ENCODE peak calls at places on chromosomes 7 and 10, in ten cellular contexts. Q is WTC11, L is lower leg skin, T is psoas muscle, Y is fibroblast of mammary gland, C is endothelial cell, B is AG09309, I is nephron progenitor cell, O is stomach, S is heart right ventricle. X is an unnamed sample.

GRCh38 chr7:141663081-141663510 is 38.9 kb downstream of the DENND11 start:
- DNase-seq in S (no peak), B (no peak), I (no peak), C (no peak), T (no peak), Y (peak), Q (no peak), O (peak), L (no peak), X (no peak)

GRCh38 chr7:67535590-67535989 is 539.0 kb downstream of the TYW1 start:
- DNase-seq in S (no peak), C (no peak), T (no peak), Q (no peak), O (no peak), I (no peak), L (no peak), B (no peak), Y (no peak), X (no peak)

GRCh38 chr10:102773986-102774385 is 30.2 kb downstream of the WBP1L start:
- DNase-seq in Y (peak), T (no peak), B (no peak), I (no peak), C (no peak), O (no peak), Q (no peak), S (no peak), L (no peak), X (no peak)

GRCh38 chr7:127608446-127608845 is 9.5 kb downstream of the PAX4 start:
- DNase-seq in S (no peak), T (no peak), Q (no peak), I (no peak), L (no peak), C (no peak), O (no peak), B (no peak), Y (no peak), X (no peak)

GRCh38 chr10:116183733-116184447 is 89.1 kb downstream of the GFRA1 start:
- DNase-seq in Y (peak), T (no peak), L (no peak), I (peak), C (peak), B (no peak), O (no peak), Q (peak), S (no peak), X (no peak)

GRCh38 chr7:5472432-5473315 is 49.0 kb upstream of the TNRC18 start:
- DNase-seq in T (no peak), B (no peak), O (no peak), Y (no peak), L (no peak), I (no peak), Q (no peak), C (no peak), S (no peak), X (no peak)

GRCh38 chr10:34492081-34492480 is 323.0 kb downstream of the PARD3 start:
- DNase-seq in L (no peak), Q (no peak), I (no peak), S (no peak), B (no peak), O (no peak), Y (no peak), T (no peak), C (no peak), X (no peak)

GRCh38 chr10:36469585-36469984 is 655.8 kb upstream of the ANKRD30A start:
- DNase-seq in L (no peak), C (no peak), Q (no peak), B (no peak), T (no peak), S (no peak), O (no peak), Y (peak), I (no peak), X (no peak)

GRCh38 chr7:27150568-27151340 is 1.6 kb downstream of the HOXA3 start:
- DNase-seq in T (peak), L (peak), O (peak), S (peak), B (no peak), Q (peak), I (peak), C (peak), Y (peak), X (peak)

GRCh38 chr7:43456200-43456599 is 126.7 kb upstream of the STK17A start:
- DNase-seq in S (no peak), O (no peak), T (no peak), C (no peak), Y (no peak), I (no peak), L (no peak), B (no peak), Q (peak), X (no peak)

GRCh38 chr10:102196893-102197292 is 29.2 kb upstream of the ELOVL3 start:
- DNase-seq in S (no peak), C (no peak), Y (peak), Q (no peak), I (no peak), L (no peak), B (no peak), T (no peak), O (no peak), X (no peak)

GRCh38 chr10:45282061-45282460 is 33.3 kb downstream of the OR13A1 start:
- DNase-seq in C (no peak), S (no peak), Q (no peak), L (no peak), B (no peak), I (no peak), T (no peak), O (no peak), Y (no peak), X (no peak)
- TF ChIP-seq CTCF in C (no peak), S (no peak), Q (no peak), L (no peak), B (no peak), I (no peak), T (no peak), O (no peak), Y (no peak), X (no peak)

DNA sequence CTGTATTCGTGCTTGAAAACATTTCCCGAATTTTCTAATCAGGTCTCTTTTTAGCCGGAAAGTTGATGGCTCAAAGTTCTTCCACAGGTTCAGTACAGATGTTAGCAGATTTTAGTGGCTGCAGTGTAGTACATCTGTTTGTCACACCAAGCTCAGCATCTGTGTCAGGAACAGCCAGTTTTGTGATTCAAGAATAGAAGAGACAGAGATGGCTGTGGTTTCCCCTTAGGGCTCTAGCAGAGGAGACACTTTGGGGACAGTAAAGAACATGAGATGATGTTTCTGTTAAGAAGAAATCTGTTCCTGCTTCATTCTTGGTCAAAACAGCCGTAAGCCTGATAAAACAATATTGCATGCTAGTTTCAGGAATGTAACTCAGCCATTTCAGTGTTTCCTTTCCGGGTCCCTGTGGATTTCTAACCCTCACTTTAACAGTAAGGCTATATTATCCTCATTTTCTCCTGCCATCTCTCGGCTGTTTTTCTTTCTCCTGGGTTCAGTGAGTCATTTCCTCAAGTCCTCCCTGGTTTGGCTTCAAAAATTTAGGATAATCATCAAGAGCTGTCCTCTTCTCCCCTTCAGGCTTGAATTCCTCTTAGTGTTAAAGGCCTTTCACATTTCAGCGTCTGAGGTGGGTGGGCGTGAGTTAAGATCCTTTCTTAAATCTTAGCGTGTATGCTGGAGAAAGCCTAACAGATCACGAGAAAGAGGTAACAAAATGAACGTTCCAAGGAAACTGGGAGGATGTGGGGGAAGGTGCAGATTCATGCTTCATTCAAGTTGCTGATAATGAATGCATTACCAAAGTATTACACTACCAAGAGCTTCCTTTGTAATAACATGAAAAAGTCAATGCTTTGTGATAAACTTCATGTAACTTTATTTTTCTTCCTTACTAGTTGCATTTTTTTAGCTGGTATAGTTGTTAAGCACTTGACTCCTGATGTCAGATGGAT is 37.1 kb upstream of the BICC1 start:
- DNase-seq in S (no peak), I (no peak), B (no peak), L (no peak), C (no peak), Q (no peak), Y (peak), O (no peak), T (no peak), X (no peak)
- TF ChIP-seq CTCF in S (no peak), I (no peak), B (no peak), L (no peak), C (no peak), Q (no peak), Y (no peak), O (no peak), T (no peak), X (no peak)

GRCh38 chr10:44859546-44860285 is 51.4 kb upstream of the TMEM72 start:
- DNase-seq in B (no peak), O (no peak), Q (no peak), Y (no peak), I (no peak), C (no peak), L (no peak), S (no peak), T (no peak), X (peak)

GRCh38 chr10:44858988-44859387 is 52.1 kb upstream of the TMEM72 start:
- DNase-seq in Q (no peak), I (no peak), T (no peak), O (no peak), L (no peak), C (no peak), Y (peak), S (no peak), B (no peak), X (no peak)

GRCh38 chr10:44857363-44858016 is 53.6 kb upstream of the TMEM72 start:
- DNase-seq in B (peak), C (peak), Q (peak), T (peak), O (peak), S (peak), Y (peak), I (peak), L (peak), X (peak)

GRCh38 chr10:44860811-44861751 is 50.1 kb upstream of the TMEM72 start:
- DNase-seq in I (no peak), S (no peak), O (peak), L (peak), C (no peak), Y (peak), T (peak), Q (no peak), B (peak), X (peak)

DNA sequence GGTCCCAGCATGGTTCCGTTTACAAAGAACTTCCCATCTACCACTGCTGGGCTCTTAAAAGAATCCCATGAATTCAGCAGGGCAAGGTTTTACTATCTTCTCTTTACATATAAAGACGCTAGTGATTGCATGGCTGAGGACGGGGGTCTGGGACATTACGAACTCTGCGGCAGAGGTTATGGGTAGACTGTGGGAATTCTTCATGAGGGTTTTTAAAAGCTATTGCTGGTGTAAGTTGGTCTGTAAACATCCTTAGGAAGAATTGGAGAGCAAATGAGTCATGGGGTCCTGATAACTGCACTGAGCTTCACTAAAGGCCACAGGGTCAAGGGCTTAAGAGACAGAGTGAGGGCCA is 53.1 kb upstream of the TMEM72 start:
- DNase-seq in O (no peak), C (no peak), L (no peak), I (no peak), Y (no peak), S (no peak), Q (no peak), B (no peak), T (no peak), X (no peak)
- TF ChIP-seq CTCF in O (no peak), C (no peak), L (no peak), I (no peak), Y (no peak), S (no peak), Q (no peak), B (no peak), T (no peak), X (peak)

GRCh38 chr7:74585844-74586243 is 71.7 kb upstream of the GTF2I start:
- DNase-seq in L (no peak), O (no peak), S (no peak), Q (no peak), B (no peak), Y (no peak), I (no peak), C (no peak), T (no peak), X (no peak)

GRCh38 chr7:74584160-74584954 is 73.2 kb upstream of the GTF2I start:
- DNase-seq in O (no peak), T (no peak), L (no peak), S (no peak), Q (no peak), C (no peak), B (no peak), Y (no peak), I (no peak), X (no peak)

GRCh38 chr7:74586258-74587200 is 71.0 kb upstream of the GTF2I start:
- DNase-seq in L (no peak), S (no peak), I (no peak), B (no peak), T (no peak), Q (no peak), C (no peak), O (no peak), Y (peak), X (no peak)

GRCh38 chr7:74590814-74591213 is 66.7 kb upstream of the GTF2I start:
- DNase-seq in S (no peak), Q (no peak), O (no peak), L (no peak), I (no peak), C (no peak), B (no peak), Y (no peak), T (no peak), X (no peak)

GRCh38 chr7:74587435-74588126 is 69.9 kb upstream of the GTF2I start:
- DNase-seq in I (peak), B (peak), S (peak), O (peak), T (peak), L (peak), Y (peak), Q (peak), C (peak), X (peak)
- TF ChIP-seq CTCF in I (no peak), B (no peak), S (no peak), O (no peak), T (no peak), L (no peak), Y (no peak), Q (no peak), C (no peak), X (no peak)

GRCh38 chr7:16599860-16600259 is 45.7 kb downstream of the ANKMY2 start:
- DNase-seq in S (no peak), Y (no peak), O (no peak), I (no peak), L (no peak), C (no peak), B (no peak), T (no peak), Q (no peak), X (no peak)

GRCh38 chr7:16606704-16607103 is 38.9 kb downstream of the ANKMY2 start:
- DNase-seq in T (no peak), Y (no peak), I (no peak), L (no peak), O (no peak), S (no peak), B (no peak), C (no peak), Q (no peak), X (no peak)

GRCh38 chr7:16603633-16604032 is 41.9 kb downstream of the ANKMY2 start:
- DNase-seq in Y (no peak), I (no peak), S (no peak), Q (no peak), B (no peak), O (no peak), L (no peak), C (no peak), T (no peak), X (no peak)

GRCh38 chr7:16609842-16610450 is 35.6 kb downstream of the ANKMY2 start:
- DNase-seq in T (no peak), Q (no peak), S (no peak), O (no peak), C (no peak), Y (peak), I (no peak), L (no peak), B (no peak), X (no peak)

DNA sequence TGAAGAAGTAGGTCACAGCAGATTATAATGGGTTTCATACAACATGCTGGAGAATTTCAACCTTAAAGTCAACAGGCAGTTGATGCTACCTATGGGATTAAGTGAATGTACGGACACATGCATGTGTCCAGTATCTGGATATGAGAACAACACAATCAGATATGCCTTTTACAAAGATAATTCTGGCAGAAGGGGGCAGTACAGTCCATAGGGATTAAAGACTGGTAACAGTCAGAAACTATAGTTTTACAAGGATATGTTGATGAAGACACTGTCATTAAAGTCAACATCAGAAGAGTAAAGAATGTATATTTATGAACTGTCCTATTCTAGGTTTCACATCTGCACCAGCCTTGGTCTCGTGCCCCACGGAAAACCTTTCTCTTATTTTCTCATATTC is 41.5 kb downstream of the ANKMY2 start:
- DNase-seq in I (no peak), Y (peak), B (no peak), Q (no peak), T (no peak), L (no peak), C (no peak), O (no peak), S (no peak), X (no peak)
- TF ChIP-seq CTCF in I (no peak), Y (peak), B (peak), Q (no peak), T (peak), L (no peak), C (no peak), O (no peak), S (no peak), X (peak)

GRCh38 chr7:65219623-65220022 is 154.0 kb upstream of the ZNF92 start:
- DNase-seq in B (no peak), T (no peak), C (no peak), I (no peak), O (no peak), Q (no peak), S (no peak), Y (no peak), L (no peak), X (no peak)

GRCh38 chr7:65221683-65222082 is 152.0 kb upstream of the ZNF92 start:
- DNase-seq in Q (no peak), O (no peak), L (no peak), T (no peak), C (no peak), B (no peak), S (no peak), Y (no peak), I (no peak), X (no peak)

GRCh38 chr7:65216469-65216868 is 157.2 kb upstream of the ZNF92 start:
- DNase-seq in Y (peak), T (no peak), L (peak), O (peak), B (no peak), Q (peak), I (peak), C (peak), S (no peak), X (no peak)
- TF ChIP-seq CTCF in Y (peak), T (peak), L (no peak), O (no peak), B (peak), Q (peak), I (peak), C (peak), S (peak), X (peak)

GRCh38 chr7:87347207-87347606 is 1.7 kb downstream of the CROT start:
- DNase-seq in I (no peak), Y (no peak), Q (no peak), B (no peak), S (no peak), L (no peak), T (no peak), C (no peak), O (no peak), X (no peak)

GRCh38 chr7:87347682-87348081 is 2.2 kb downstream of the CROT start:
- DNase-seq in C (no peak), B (no peak), S (no peak), L (no peak), T (no peak), I (no peak), Y (no peak), Q (no peak), O (no peak), X (no peak)

GRCh38 chr7:87345962-87346371 is 503 bp downstream of the CROT start:
- DNase-seq in O (no peak), C (no peak), S (no peak), L (no peak), I (no peak), Y (no peak), B (no peak), T (no peak), Q (no peak), X (no peak)

GRCh38 chr7:87344446-87344845 is 1.0 kb upstream of the CROT start:
- DNase-seq in Q (no peak), L (no peak), Y (no peak), C (no peak), S (no peak), I (no peak), T (no peak), O (no peak), B (no peak), X (no peak)

GRCh38 chr7:87345166-87345927 is at the start of gene CROT:
- DNase-seq in B (peak), Q (peak), O (peak), Y (peak), I (peak), L (peak), C (peak), S (peak), T (peak), X (peak)
- TF ChIP-seq CTCF in B (no peak), Q (no peak), O (no peak), Y (no peak), I (no peak), L (no peak), C (no peak), S (no peak), T (no peak), X (no peak)

GRCh38 chr10:27621441-27621840 is 117.3 kb downstream of the RAB18 start:
- DNase-seq in Q (no peak), S (no peak), C (no peak), Y (peak), O (no peak), T (no peak), L (no peak), I (no peak), B (no peak), X (no peak)
- TF ChIP-seq CTCF in Q (no peak), S (no peak), C (no peak), Y (no peak), O (no peak), T (no peak), L (no peak), I (no peak), B (no peak), X (no peak)

DNA sequence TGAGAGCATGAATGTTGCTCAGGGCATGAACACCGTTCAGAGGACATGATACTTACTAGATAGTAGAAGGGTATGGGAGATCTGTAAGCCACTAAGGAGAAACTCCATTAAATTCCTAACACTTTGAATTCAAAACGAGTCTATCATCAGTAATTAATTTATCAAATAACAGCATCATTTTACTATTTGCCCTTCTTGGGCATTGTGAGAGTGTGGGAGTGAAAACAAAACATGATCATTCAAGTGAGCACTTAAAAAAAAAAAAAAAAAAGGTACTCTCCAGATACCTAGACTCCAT is 20.5 kb upstream of the ASB15 start:
- DNase-seq in I (no peak), B (no peak), Q (no peak), O (no peak), L (no peak), C (no peak), S (no peak), T (no peak), Y (no peak), X (no peak)
- TF ChIP-seq CTCF in I (no peak), B (no peak), Q (no peak), O (no peak), L (no peak), C (no peak), S (no peak), T (no peak), Y (no peak), X (no peak)

GRCh38 chr10:119688033-119688508 is 36.9 kb downstream of the BAG3 start:
- DNase-seq in Q (no peak), T (no peak), S (no peak), L (no peak), I (no peak), O (no peak), C (no peak), B (no peak), Y (no peak), X (no peak)
- TF ChIP-seq CTCF in Q (no peak), T (no peak), S (no peak), L (no peak), I (no peak), O (no peak), C (no peak), B (no peak), Y (no peak), X (no peak)